ENCODE peak calls at places on chromosomes 4 and X, in four cellular contexts. T is lung; U is ovary; X is CD8-positive, alpha-beta memory T cell. Z is an unnamed sample.

GRCh38 chr4:54784188-54784671 is 126.5 kb downstream of the KIT start:
- DNase-seq in T (peak), U (peak), X (no peak), Z (no peak)

GRCh38 chrX:8003147-8003883 is 76.1 kb upstream of the PNPLA4 start:
- DNase-seq in T (no peak), U (no peak), X (no peak), Z (no peak)

GRCh38 chr4:140305053-140305452 is 68.4 kb upstream of the SCOC start:
- DNase-seq in T (no peak), U (no peak), X (no peak), Z (no peak)

GRCh38 chr4:36039031-36039430 is 205.3 kb downstream of the ARAP2 start:
- DNase-seq in T (no peak), U (no peak), X (no peak), Z (no peak)

GRCh38 chr4:181301735-181302380 is 941.3 kb upstream of the TENM3 start:
- DNase-seq in T (no peak), U (no peak), X (no peak), Z (no peak)

GRCh38 chrX:17030580-17031285 is 84.3 kb downstream of the REPS2 start:
- DNase-seq in T (no peak), U (no peak), X (no peak), Z (no peak)

GRCh38 chr4:109754093-109754857 is 24.4 kb upstream of the PLA2G12A start:
- DNase-seq in T (no peak), U (no peak), X (no peak), Z (no peak)

GRCh38 chr4:118338981-118339765 is 13.6 kb downstream of the PRSS12 start:
- DNase-seq in T (no peak), U (no peak), X (no peak), Z (no peak)

GRCh38 chr4:109077486-109077885 is 225.0 kb downstream of the COL25A1 start:
- DNase-seq in T (no peak), U (no peak), X (no peak), Z (no peak)

GRCh38 chrX:97740886-97741285 is 857.2 kb downstream of the RPA4 start:
- DNase-seq in T (no peak), U (no peak), X (no peak), Z (no peak)

GRCh38 chr4:140603286-140603685 is 34.5 kb upstream of the UCP1 start:
- DNase-seq in T (no peak), U (no peak), X (no peak), Z (no peak)

GRCh38 chr4:152408514-152409327 is 127.2 kb downstream of the FBXW7 start:
- DNase-seq in T (no peak), U (no peak), X (no peak), Z (no peak)

GRCh38 chr4:124904723-124905390 is 192.3 kb upstream of the ANKRD50 start:
- DNase-seq in T (no peak), U (no peak), X (no peak), Z (no peak)

GRCh38 chr4:12110607-12111006 is 681.9 kb upstream of the HS3ST1 start:
- DNase-seq in T (no peak), U (no peak), X (no peak), Z (no peak)

GRCh38 chrX:97310373-97310772 is 426.7 kb downstream of the RPA4 start:
- DNase-seq in T (no peak), U (no peak), X (no peak), Z (no peak)

GRCh38 chr4:57426779-57427395 is 316.7 kb upstream of the IGFBP7 start:
- DNase-seq in T (peak), U (peak), X (no peak), Z (no peak)

GRCh38 chr4:140252144-140252741 is 98.3 kb upstream of the MAML3 start:
- DNase-seq in T (no peak), U (peak), X (no peak), Z (no peak)

GRCh38 chr4:1043658-1044468 is 32.4 kb downstream of the FGFRL1 start:
- DNase-seq in T (peak), U (peak), X (no peak), Z (peak)

GRCh38 chrX:29652484-29652883 is 562.9 kb upstream of the MAGEB2 start:
- DNase-seq in T (no peak), U (no peak), X (no peak), Z (no peak)

GRCh38 chr4:6609415-6610079 is 30.9 kb upstream of the MRFAP1 start:
- DNase-seq in T (no peak), U (no peak), X (no peak), Z (no peak)

GRCh38 chr4:103207673-103208072 is 9.5 kb upstream of the CENPE start:
- DNase-seq in T (no peak), U (no peak), X (no peak), Z (no peak)

GRCh38 chr4:87409420-87409939 is 12.9 kb upstream of the NUDT9 start:
- DNase-seq in T (no peak), U (no peak), X (no peak), Z (no peak)

GRCh38 chr4:102600689-102601088 is 99.5 kb downstream of the NFKB1 start:
- DNase-seq in T (no peak), U (no peak), X (no peak), Z (no peak)

GRCh38 chr4:180664766-180665368 is 1578.3 kb upstream of the TENM3 start:
- DNase-seq in T (peak), U (no peak), X (no peak), Z (peak)

GRCh38 chrX:71919436-71919835 is 8.8 kb downstream of the NHSL2 start:
- DNase-seq in T (no peak), U (no peak), X (no peak), Z (no peak)

GRCh38 chrX:21738145-21738949 is 19.6 kb downstream of the SMPX start:
- DNase-seq in T (no peak), U (no peak), X (no peak), Z (no peak)

GRCh38 chr4:38430841-38431240 is 233.2 kb upstream of the KLF3 start:
- DNase-seq in T (no peak), U (no peak), X (no peak), Z (no peak)

GRCh38 chr4:7155611-7156071 is 36.7 kb upstream of the SORCS2 start:
- DNase-seq in T (no peak), U (peak), X (no peak), Z (peak)

GRCh38 chrX:148135738-148136137 is 154.6 kb downstream of the FMR1NB start:
- DNase-seq in T (no peak), U (no peak), X (no peak), Z (peak)

GRCh38 chr4:74308215-74308614 is at the start of gene EPGN:
- DNase-seq in T (no peak), U (no peak), X (no peak), Z (peak)

GRCh38 chrX:108473979-108474378 is 34.3 kb downstream of the COL4A5 start:
- DNase-seq in T (no peak), U (no peak), X (no peak), Z (no peak)

GRCh38 chr4:157013656-157014055 is 42.1 kb upstream of the PDGFC start:
- DNase-seq in T (no peak), U (no peak), X (no peak), Z (no peak)

GRCh38 chrX:10514891-10515290 is 105.5 kb downstream of the MID1 start:
- DNase-seq in T (no peak), U (no peak), X (no peak), Z (no peak)

GRCh38 chrX:23803931-23804381 is 21.0 kb downstream of the SAT1 start:
- DNase-seq in T (peak), U (no peak), X (no peak), Z (peak)

GRCh38 chrX:23797371-23798128 is 14.6 kb downstream of the SAT1 start:
- DNase-seq in T (no peak), U (no peak), X (no peak), Z (no peak)

GRCh38 chrX:23802431-23802830 is 19.5 kb downstream of the SAT1 start:
- DNase-seq in T (no peak), U (no peak), X (no peak), Z (no peak)

GRCh38 chrX:23804578-23804977 is 21.6 kb downstream of the SAT1 start:
- DNase-seq in T (no peak), U (no peak), X (no peak), Z (no peak)

GRCh38 chrX:23799469-23800065 is 16.6 kb downstream of the SAT1 start:
- DNase-seq in T (no peak), U (no peak), X (no peak), Z (no peak)
- H3K27ac ChIP-seq in T (peak), U (no peak), X (no peak), Z (peak)

DNA sequence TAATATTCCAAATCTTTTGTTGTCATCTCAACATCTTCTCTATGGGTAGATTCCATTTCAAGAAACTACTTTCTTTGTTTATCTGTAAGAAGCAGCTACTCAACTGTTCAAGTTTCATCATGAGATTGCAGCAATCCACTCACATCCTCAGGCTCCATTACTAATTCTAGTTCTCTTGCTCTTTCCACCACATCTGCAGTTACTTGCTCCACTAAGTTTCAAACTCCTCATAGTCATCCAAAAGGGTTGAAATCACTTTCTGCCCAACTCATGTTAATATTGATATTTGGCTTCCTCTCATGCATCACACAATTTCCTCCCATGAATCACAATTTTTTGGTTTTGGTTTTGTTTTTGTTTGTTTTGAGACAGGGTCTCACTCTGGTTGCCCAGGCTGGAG is 35.7 kb downstream of the ADH5 start:
- DNase-seq in T (no peak), U (no peak), X (no peak), Z (no peak)
- H3K27ac ChIP-seq in T (no peak), U (no peak), X (no peak), Z (no peak)

DNA sequence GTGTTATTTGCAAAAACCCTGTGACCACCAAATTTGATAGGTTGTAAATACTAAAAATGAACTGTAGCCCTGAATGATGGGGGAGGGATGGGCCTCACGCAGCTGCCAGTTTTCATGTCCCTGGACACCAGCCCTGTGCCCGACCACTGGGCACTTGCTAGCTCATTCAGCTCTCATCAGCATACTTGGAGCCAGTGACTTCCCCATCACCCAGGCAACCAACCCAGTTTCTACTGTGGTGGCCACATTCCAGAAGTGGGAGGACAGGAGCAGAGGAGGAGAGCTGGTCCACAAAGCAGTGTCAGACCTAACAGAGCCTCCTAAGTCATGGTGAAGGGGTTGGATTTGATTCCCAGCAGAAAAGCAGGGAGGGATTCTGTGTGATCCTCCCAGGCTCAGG is 128.2 kb downstream of the CPEB2 start:
- DNase-seq in T (no peak), U (no peak), X (no peak), Z (no peak)
- H3K27ac ChIP-seq in T (no peak), U (no peak), X (no peak), Z (no peak)

GRCh38 chrX:119389854-119390501 is 9.2 kb upstream of the SLC25A43 start:
- DNase-seq in T (no peak), U (no peak), X (no peak), Z (no peak)
- H3K27ac ChIP-seq in T (no peak), U (no peak), X (no peak), Z (no peak)

GRCh38 chr4:42339935-42340406 is 57.3 kb upstream of the SHISA3 start:
- DNase-seq in T (no peak), U (peak), X (no peak), Z (no peak)
- H3K27ac ChIP-seq in T (peak), U (peak), X (no peak), Z (no peak)

Z was measured in epithelial cell of prostate.